ENCODE peak calls at places on chromosomes 7 and 10, in nine cellular contexts. One of them, this sample, is unnamed.
A peak's percentile ranks its signal among the peaks of the same experiment; 100 is the strongest.

GRCh38 chr10:27448926-27449325 is 55.2 kb upstream of the RAB18 start:
- DNase-seq in A549: peak; percentile 17
- DNase-seq in ovary: no peak
- DNase-seq in K562: no peak
- DNase-seq in stomach: no peak
- DNase-seq in suprapubic skin: no peak
- DNase-seq in HepG2: peak; percentile 4
- DNase-seq in transverse colon: no peak
- DNase-seq in SK-N-SH: no peak
- DNase-seq in this sample: no peak

GRCh38 chr7:106314875-106315274 is 30.1 kb upstream of the NAMPT start:
- DNase-seq in suprapubic skin: no peak
- DNase-seq in K562: no peak
- DNase-seq in transverse colon: no peak
- DNase-seq in HepG2: no peak
- DNase-seq in SK-N-SH: no peak
- DNase-seq in stomach: no peak
- DNase-seq in A549: no peak
- DNase-seq in ovary: no peak
- DNase-seq in this sample: no peak

GRCh38 chr7:247636-248035 is 42.3 kb upstream of the FOXL3 start:
- DNase-seq in K562: no peak
- DNase-seq in transverse colon: no peak
- DNase-seq in suprapubic skin: no peak
- DNase-seq in A549: no peak
- DNase-seq in HepG2: no peak
- DNase-seq in stomach: no peak
- DNase-seq in SK-N-SH: no peak
- DNase-seq in ovary: no peak
- DNase-seq in this sample: no peak

GRCh38 chr7:36039243-36039642 is 113.8 kb upstream of the EEPD1 start:
- DNase-seq in SK-N-SH: no peak
- DNase-seq in stomach: no peak
- DNase-seq in A549: no peak
- DNase-seq in K562: no peak
- DNase-seq in ovary: no peak
- DNase-seq in HepG2: no peak
- DNase-seq in suprapubic skin: no peak
- DNase-seq in transverse colon: no peak
- DNase-seq in this sample: no peak

GRCh38 chr7:134686782-134687181 is 40.1 kb downstream of the BPGM start:
- DNase-seq in K562: no peak
- DNase-seq in HepG2: no peak
- DNase-seq in suprapubic skin: no peak
- DNase-seq in transverse colon: no peak
- DNase-seq in A549: peak; percentile 38
- DNase-seq in stomach: no peak
- DNase-seq in SK-N-SH: peak; percentile 42
- DNase-seq in ovary: no peak
- DNase-seq in this sample: no peak

GRCh38 chr10:119750391-119751230 is 24.8 kb downstream of the INPP5F start:
- DNase-seq in stomach: peak; percentile 73
- DNase-seq in HepG2: peak; percentile 73
- DNase-seq in suprapubic skin: no peak
- DNase-seq in ovary: peak; percentile 78
- DNase-seq in K562: peak; percentile 37
- DNase-seq in A549: peak; percentile 80
- DNase-seq in SK-N-SH: peak; percentile 75
- DNase-seq in transverse colon: peak; percentile 68
- DNase-seq in this sample: no peak

GRCh38 chr10:70445718-70446485 is 4.4 kb upstream of the NODAL start:
- DNase-seq in K562: no peak
- DNase-seq in ovary: no peak
- DNase-seq in SK-N-SH: no peak
- DNase-seq in stomach: no peak
- DNase-seq in HepG2: no peak
- DNase-seq in A549: no peak
- DNase-seq in suprapubic skin: no peak
- DNase-seq in transverse colon: no peak
- DNase-seq in this sample: no peak

GRCh38 chr7:44150966-44151678 is 10.0 kb upstream of the MYL7 start:
- DNase-seq in SK-N-SH: peak; percentile 15
- DNase-seq in K562: no peak
- DNase-seq in stomach: no peak
- DNase-seq in HepG2: no peak
- DNase-seq in transverse colon: no peak
- DNase-seq in A549: no peak
- DNase-seq in suprapubic skin: peak; percentile 52
- DNase-seq in ovary: no peak
- DNase-seq in this sample: no peak

GRCh38 chr10:1467450-1467849 is 269.9 kb downstream of the ADARB2 start:
- DNase-seq in A549: no peak
- DNase-seq in SK-N-SH: no peak
- DNase-seq in suprapubic skin: no peak
- DNase-seq in ovary: no peak
- DNase-seq in transverse colon: no peak
- DNase-seq in HepG2: no peak
- DNase-seq in stomach: no peak
- DNase-seq in K562: no peak
- DNase-seq in this sample: no peak

GRCh38 chr10:22369433-22370072 is 24.3 kb downstream of the SPAG6 start:
- DNase-seq in suprapubic skin: no peak
- DNase-seq in K562: peak; percentile 37
- DNase-seq in transverse colon: no peak
- DNase-seq in SK-N-SH: no peak
- DNase-seq in stomach: no peak
- DNase-seq in ovary: no peak
- DNase-seq in A549: peak; percentile 34
- DNase-seq in HepG2: no peak
- DNase-seq in this sample: no peak

GRCh38 chr10:49649294-49649693 is 30.2 kb upstream of the C10orf53 start:
- DNase-seq in suprapubic skin: peak; percentile 50
- DNase-seq in transverse colon: no peak
- DNase-seq in stomach: peak; percentile 22
- DNase-seq in ovary: no peak
- DNase-seq in HepG2: no peak
- DNase-seq in SK-N-SH: no peak
- DNase-seq in K562: no peak
- DNase-seq in A549: no peak
- DNase-seq in this sample: no peak

GRCh38 chr10:51961401-51961800 is 262.0 kb upstream of the CSTF2T start:
- DNase-seq in transverse colon: no peak
- DNase-seq in suprapubic skin: no peak
- DNase-seq in ovary: no peak
- DNase-seq in A549: no peak
- DNase-seq in stomach: no peak
- DNase-seq in SK-N-SH: no peak
- DNase-seq in K562: no peak
- DNase-seq in HepG2: no peak
- DNase-seq in this sample: no peak

GRCh38 chr10:51964630-51965029 is 265.2 kb upstream of the CSTF2T start:
- DNase-seq in suprapubic skin: no peak
- DNase-seq in SK-N-SH: no peak
- DNase-seq in stomach: no peak
- DNase-seq in HepG2: no peak
- DNase-seq in transverse colon: no peak
- DNase-seq in ovary: no peak
- DNase-seq in K562: no peak
- DNase-seq in A549: no peak
- DNase-seq in this sample: no peak

GRCh38 chr10:51956822-51957221 is 257.4 kb upstream of the CSTF2T start:
- DNase-seq in ovary: no peak
- DNase-seq in HepG2: no peak
- DNase-seq in stomach: no peak
- DNase-seq in K562: no peak
- DNase-seq in A549: no peak
- DNase-seq in transverse colon: no peak
- DNase-seq in suprapubic skin: no peak
- DNase-seq in SK-N-SH: no peak
- DNase-seq in this sample: no peak

GRCh38 chr10:51955696-51956095 is 256.3 kb upstream of the CSTF2T start:
- DNase-seq in A549: no peak
- DNase-seq in suprapubic skin: no peak
- DNase-seq in HepG2: no peak
- DNase-seq in ovary: no peak
- DNase-seq in transverse colon: no peak
- DNase-seq in stomach: no peak
- DNase-seq in K562: no peak
- DNase-seq in SK-N-SH: no peak
- DNase-seq in this sample: no peak

GRCh38 chr10:51960494-51960895 is 261.1 kb upstream of the CSTF2T start:
- DNase-seq in ovary: no peak
- DNase-seq in K562: peak; percentile 16
- DNase-seq in stomach: no peak
- DNase-seq in A549: peak; percentile 36
- DNase-seq in transverse colon: no peak
- DNase-seq in HepG2: peak; percentile 3
- DNase-seq in SK-N-SH: peak; percentile 34
- DNase-seq in suprapubic skin: no peak
- DNase-seq in this sample: no peak
- TF ChIP-seq EP300 in ovary: no peak
- TF ChIP-seq EP300 in K562: no peak
- TF ChIP-seq EP300 in stomach: no peak
- TF ChIP-seq EP300 in A549: no peak
- TF ChIP-seq EP300 in transverse colon: no peak
- TF ChIP-seq EP300 in HepG2: no peak
- TF ChIP-seq EP300 in SK-N-SH: peak; percentile 9
- TF ChIP-seq EP300 in suprapubic skin: no peak
- TF ChIP-seq EP300 in this sample: no peak

DNA sequence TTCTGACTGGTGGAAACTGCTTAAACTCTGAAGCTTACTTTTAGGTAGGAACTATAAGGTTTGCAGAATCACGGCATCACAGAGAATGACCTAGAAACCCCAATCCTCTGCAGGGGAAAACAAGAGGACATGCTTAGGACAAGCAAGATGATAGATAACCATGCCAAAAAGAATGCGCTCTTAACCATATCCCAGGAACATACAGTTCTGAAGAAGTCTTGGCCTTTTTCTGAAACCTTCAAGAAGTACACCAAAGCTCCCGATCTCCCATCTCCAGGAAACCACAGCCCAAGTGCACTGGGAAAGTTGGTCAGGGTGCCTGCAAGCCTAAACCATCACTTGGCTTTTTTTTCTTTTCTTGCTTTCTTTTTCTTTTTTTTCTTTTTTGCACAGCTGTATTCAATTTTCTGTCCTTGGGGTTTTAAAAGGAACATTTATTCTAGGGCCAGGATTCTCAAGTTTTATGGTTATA is 12.2 kb upstream of the SVIL start:
- DNase-seq in SK-N-SH: no peak
- DNase-seq in stomach: no peak
- DNase-seq in suprapubic skin: no peak
- DNase-seq in transverse colon: no peak
- DNase-seq in HepG2: no peak
- DNase-seq in A549: no peak
- DNase-seq in K562: no peak
- DNase-seq in ovary: no peak
- DNase-seq in this sample: no peak
- TF ChIP-seq CTCF in SK-N-SH: no peak
- TF ChIP-seq CTCF in stomach: no peak
- TF ChIP-seq CTCF in suprapubic skin: no peak
- TF ChIP-seq CTCF in transverse colon: no peak
- TF ChIP-seq CTCF in HepG2: no peak
- TF ChIP-seq CTCF in A549: no peak
- TF ChIP-seq CTCF in K562: no peak
- TF ChIP-seq CTCF in ovary: no peak
- TF ChIP-seq CTCF in this sample: no peak

GRCh38 chr7:100890640-100891521 is 1.4 kb upstream of the UFSP1 start:
- DNase-seq in A549: no peak
- DNase-seq in transverse colon: no peak
- DNase-seq in HepG2: no peak
- DNase-seq in K562: peak; percentile 41
- DNase-seq in stomach: no peak
- DNase-seq in suprapubic skin: no peak
- DNase-seq in ovary: peak; percentile 41
- DNase-seq in SK-N-SH: no peak
- DNase-seq in this sample: no peak
- H3K4me3 ChIP-seq in A549: peak overlapping the region; percentile 92
- H3K4me3 ChIP-seq in transverse colon: peak overlapping the region; percentile 63
- H3K4me3 ChIP-seq in HepG2: peak overlapping the region; percentile 75
- H3K4me3 ChIP-seq in K562: peak overlapping the region; percentile 54
- H3K4me3 ChIP-seq in stomach: peak overlapping the region; percentile 59
- H3K4me3 ChIP-seq in suprapubic skin: peak overlapping the region; percentile 67
- H3K4me3 ChIP-seq in ovary: peak overlapping the region; percentile 64
- H3K4me3 ChIP-seq in SK-N-SH: peak overlapping the region; percentile 71
- H3K4me3 ChIP-seq in this sample: peak overlapping the region; percentile 80

DNA sequence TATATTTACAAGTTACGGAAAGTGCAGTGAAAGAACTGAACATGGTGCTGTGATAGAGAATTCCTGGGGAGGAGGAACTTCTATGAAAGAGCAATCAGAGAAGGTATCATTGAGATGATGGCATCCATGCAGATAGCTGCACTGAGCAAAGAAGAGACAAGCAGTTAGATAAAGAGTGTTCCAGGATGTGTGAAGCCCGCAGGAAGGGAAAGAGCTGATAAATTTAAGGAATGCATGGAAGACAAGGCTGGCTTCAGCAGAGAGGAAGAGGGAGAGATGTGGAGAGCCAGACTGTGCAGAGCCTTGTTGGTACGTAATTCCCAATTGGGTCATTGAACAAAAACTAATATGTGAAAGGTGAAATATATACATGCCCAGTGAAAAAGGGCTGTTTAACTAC is 538.9 kb downstream of the INHBA start:
- DNase-seq in stomach: no peak
- DNase-seq in transverse colon: no peak
- DNase-seq in HepG2: no peak
- DNase-seq in ovary: no peak
- DNase-seq in suprapubic skin: no peak
- DNase-seq in K562: no peak
- DNase-seq in A549: no peak
- DNase-seq in SK-N-SH: no peak
- DNase-seq in this sample: no peak
- TF ChIP-seq EP300 in stomach: no peak
- TF ChIP-seq EP300 in transverse colon: no peak
- TF ChIP-seq EP300 in HepG2: no peak
- TF ChIP-seq EP300 in ovary: no peak
- TF ChIP-seq EP300 in suprapubic skin: no peak
- TF ChIP-seq EP300 in K562: no peak
- TF ChIP-seq EP300 in A549: no peak
- TF ChIP-seq EP300 in SK-N-SH: no peak
- TF ChIP-seq EP300 in this sample: no peak

DNA sequence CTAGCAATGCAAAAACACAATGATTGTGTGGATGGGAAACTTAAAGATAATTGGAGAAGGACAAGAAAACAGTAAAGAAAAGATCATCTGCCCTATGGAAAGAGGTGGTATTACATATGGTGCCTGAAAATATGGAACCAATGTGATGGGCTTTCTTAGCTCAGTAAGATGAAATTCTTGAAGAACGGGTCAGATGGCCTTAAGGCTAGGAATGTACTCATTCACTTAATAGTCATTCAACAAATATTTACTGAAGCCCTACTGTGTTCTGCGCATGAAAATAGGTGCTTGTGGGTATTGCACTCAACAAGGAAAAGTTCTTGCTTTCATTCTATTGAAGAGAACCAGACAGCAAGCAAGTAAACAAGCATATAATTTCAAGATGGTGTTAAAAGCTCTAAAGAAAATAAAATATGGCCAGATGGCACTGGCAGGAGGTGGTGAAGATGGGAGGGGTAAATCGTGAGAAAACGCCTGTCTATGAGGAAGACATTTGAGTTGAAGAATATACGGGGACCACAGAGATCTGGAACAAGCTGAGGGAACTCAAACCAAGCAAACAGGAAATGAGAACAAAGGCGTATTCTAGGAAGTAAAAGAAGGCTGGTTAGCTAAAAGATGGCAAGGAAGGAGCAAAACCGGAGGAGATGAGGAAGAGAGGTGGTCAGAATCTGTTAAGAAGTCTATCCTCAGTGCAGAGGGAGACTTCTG is 179.6 kb downstream of the ANK3 start:
- DNase-seq in ovary: no peak
- DNase-seq in suprapubic skin: no peak
- DNase-seq in SK-N-SH: no peak
- DNase-seq in K562: no peak
- DNase-seq in A549: no peak
- DNase-seq in HepG2: no peak
- DNase-seq in transverse colon: no peak
- DNase-seq in stomach: no peak
- DNase-seq in this sample: no peak
- TF ChIP-seq CTCF in ovary: no peak
- TF ChIP-seq CTCF in suprapubic skin: no peak
- TF ChIP-seq CTCF in SK-N-SH: no peak
- TF ChIP-seq CTCF in K562: no peak
- TF ChIP-seq CTCF in A549: no peak
- TF ChIP-seq CTCF in HepG2: no peak
- TF ChIP-seq CTCF in transverse colon: no peak
- TF ChIP-seq CTCF in stomach: no peak
- TF ChIP-seq CTCF in this sample: no peak